ENCODE peak calls at places on chromosome 11, in five cellular contexts. A is uterus, C is tibial artery, H is pancreas, N is transverse colon. V is an unnamed sample.

GRCh38 chr11:65381721-65382035 is 768 bp downstream of the SLC25A45 start:
- DNase-seq in N (no peak), A (no peak), C (peak; percentile 52), H (no peak), V (no peak)

GRCh38 chr11:113147249-113147648 is 167.1 kb upstream of the TTC12 start:
- DNase-seq in C (no peak), A (no peak), N (no peak), H (no peak), V (no peak)

GRCh38 chr11:18313985-18314763 is 7.8 kb downstream of the HPS5 start:
- DNase-seq in N (no peak), H (peak; percentile 23), C (no peak), A (no peak), V (no peak)

GRCh38 chr11:116851631-116852030 is 14.2 kb upstream of the APOA1 start:
- DNase-seq in H (no peak), C (no peak), A (no peak), N (peak; percentile 34), V (no peak)

GRCh38 chr11:78284261-78284660 is 95.5 kb downstream of the USP35 start:
- DNase-seq in C (no peak), H (no peak), N (no peak), A (no peak), V (no peak)

GRCh38 chr11:70105755-70106571 is 27.8 kb downstream of the ANO1 start:
- DNase-seq in N (no peak), C (no peak), H (peak; percentile 63), A (peak; percentile 86), V (no peak)

GRCh38 chr11:3074912-3075589 is 17.8 kb upstream of the CARS1 start:
- DNase-seq in C (no peak), A (no peak), H (peak; percentile 95), N (peak; percentile 48), V (no peak)

GRCh38 chr11:926341-926916 is 759 bp downstream of the AP2A2 start:
- DNase-seq in N (peak; percentile 41), H (peak; percentile 53), A (peak; percentile 34), C (peak; percentile 58), V (no peak)

GRCh38 chr11:32893947-32894827 is 1.6 kb downstream of the QSER1 start:
- DNase-seq in C (no peak), A (peak; percentile 26), N (peak; percentile 41), H (no peak), V (peak; percentile 38)

GRCh38 chr11:57597971-57598830 is 716 bp downstream of the SERPING1 start:
- DNase-seq in A (peak; percentile 91), N (peak; percentile 62), C (peak; percentile 82), H (peak; percentile 61), V (peak; percentile 69)

GRCh38 chr11:29022676-29023075 is 914.5 kb downstream of the METTL15 start:
- DNase-seq in C (no peak), A (no peak), N (no peak), H (no peak), V (no peak)

GRCh38 chr11:102580185-102580951 is 44.8 kb downstream of the MMP20 start:
- DNase-seq in C (no peak), N (no peak), A (no peak), H (no peak), V (no peak)

GRCh38 chr11:110463153-110463552 is 33.4 kb downstream of the FDX1 start:
- DNase-seq in H (no peak), N (peak; percentile 46), A (peak; percentile 31), C (peak; percentile 48), V (peak; percentile 81)

GRCh38 chr11:1177020-1177770 is 19.4 kb downstream of the MUC5AC start:
- DNase-seq in A (no peak), C (no peak), H (peak; percentile 15), N (no peak), V (no peak)

GRCh38 chr11:121145826-121146225 is 44.8 kb downstream of the TECTA start:
- DNase-seq in A (no peak), N (no peak), H (no peak), C (no peak), V (no peak)

GRCh38 chr11:128161994-128162393 is 425.4 kb downstream of the ETS1 start:
- DNase-seq in H (no peak), A (no peak), N (no peak), C (no peak), V (no peak)

GRCh38 chr11:35855685-35856084 is 88.2 kb upstream of the LDLRAD3 start:
- DNase-seq in C (no peak), H (no peak), N (no peak), A (no peak), V (peak; percentile 17)

GRCh38 chr11:74384641-74385040 is 13.6 kb downstream of the PGM2L1 start:
- DNase-seq in C (no peak), N (no peak), A (no peak), H (no peak), V (no peak)

GRCh38 chr11:85946221-85946620 is 91.0 kb downstream of the CCDC83 start:
- DNase-seq in N (no peak), A (no peak), C (no peak), H (no peak), V (no peak)

GRCh38 chr11:8031248-8032115 is 44.3 kb downstream of the EIF3F start:
- DNase-seq in A (no peak), N (no peak), H (no peak), C (no peak), V (no peak)

GRCh38 chr11:798093-798713 is at the start of gene SLC25A22:
- DNase-seq in H (peak; percentile 87), A (peak; percentile 58), C (no peak), N (peak; percentile 83), V (peak; percentile 85)

GRCh38 chr11:77611921-77612320 is 22.2 kb downstream of the AQP11 start:
- DNase-seq in A (no peak), N (no peak), C (no peak), H (no peak), V (no peak)

GRCh38 chr11:119206512-119207299 is 567 bp downstream of the CBL start:
- DNase-seq in C (peak; percentile 35), A (peak; percentile 59), N (peak; percentile 55), H (peak; percentile 74), V (peak; percentile 66)

DNA sequence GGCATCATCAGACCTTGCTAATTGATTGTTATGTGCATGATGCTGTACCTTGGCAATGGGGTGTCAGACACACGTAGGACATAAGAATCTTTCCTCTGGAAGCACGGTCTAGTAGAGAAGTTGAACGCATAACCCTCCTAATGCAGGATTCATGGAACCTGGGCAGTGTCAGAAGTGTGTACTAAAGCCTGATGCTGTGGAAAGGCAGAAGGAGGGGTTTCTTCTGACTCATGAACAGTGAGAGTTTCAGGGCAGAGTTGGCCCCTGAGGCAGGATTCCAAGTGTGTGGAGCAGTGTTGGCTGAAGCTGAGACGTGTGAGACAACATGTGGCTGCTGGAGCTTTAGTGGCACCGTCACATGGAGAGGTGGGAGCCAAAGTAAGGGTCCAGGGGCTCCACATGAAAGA is 3.5 kb downstream of the PANX1 start:
- DNase-seq in H (no peak), N (peak; percentile 20), C (peak; percentile 29), A (peak; percentile 34), V (no peak)
- H3K4me1 ChIP-seq in H (peaks cover 4% of the 10 kb centered on the region), N (peaks cover 48% of the 10 kb centered on the region), C (peaks cover 9% of the 10 kb centered on the region), A (peaks cover 8% of the 10 kb centered on the region), V (peaks cover 47% of the 10 kb centered on the region)

GRCh38 chr11:10579700-10580099 is 11.2 kb upstream of the LYVE1 start:
- DNase-seq in N (no peak), H (no peak), C (no peak), A (no peak), V (no peak)
- H3K4me1 ChIP-seq in N (peaks cover 29% of the 10 kb centered on the region), H (no peaks in the 10 kb centered on the region), C (no peaks in the 10 kb centered on the region), A (peaks cover 5% of the 10 kb centered on the region), V (peaks cover 13% of the 10 kb centered on the region)

GRCh38 chr11:43918662-43919061 is 23.8 kb upstream of the C11orf96 start:
- DNase-seq in N (no peak), H (no peak), A (no peak), C (no peak), V (no peak)

GRCh38 chr11:43916621-43917020 is 25.8 kb upstream of the C11orf96 start:
- DNase-seq in C (no peak), N (no peak), H (no peak), A (no peak), V (no peak)

GRCh38 chr11:43920598-43921419 is 21.6 kb upstream of the C11orf96 start:
- DNase-seq in C (peak; percentile 84), H (no peak), A (peak; percentile 93), N (peak; percentile 46), V (peak; percentile 64)

GRCh38 chr11:43919852-43920597 is 22.4 kb upstream of the C11orf96 start:
- DNase-seq in C (no peak), A (peak; percentile 51), H (no peak), N (no peak), V (no peak)

GRCh38 chr11:43917851-43918250 is 24.6 kb upstream of the C11orf96 start:
- DNase-seq in C (no peak), N (no peak), H (no peak), A (no peak), V (no peak)
- H3K4me1 ChIP-seq in C (no peaks in the 10 kb centered on the region), N (peaks cover 46% of the 10 kb centered on the region), H (no peaks in the 10 kb centered on the region), A (peaks cover 30% of the 10 kb centered on the region), V (peaks cover 13% of the 10 kb centered on the region)

GRCh38 chr11:44601471-44602370 is 36.3 kb downstream of the CD82 start:
- DNase-seq in N (peak; percentile 62), C (no peak), A (no peak), H (no peak), V (no peak)

GRCh38 chr11:44598831-44599230 is 33.4 kb downstream of the CD82 start:
- DNase-seq in A (no peak), C (no peak), H (no peak), N (no peak), V (no peak)

GRCh38 chr11:44600261-44600660 is 34.8 kb downstream of the CD82 start:
- DNase-seq in C (no peak), H (no peak), A (no peak), N (no peak), V (no peak)

GRCh38 chr11:44602810-44603410 is 37.4 kb downstream of the CD82 start:
- DNase-seq in H (no peak), A (no peak), N (no peak), C (no peak), V (no peak)

DNA sequence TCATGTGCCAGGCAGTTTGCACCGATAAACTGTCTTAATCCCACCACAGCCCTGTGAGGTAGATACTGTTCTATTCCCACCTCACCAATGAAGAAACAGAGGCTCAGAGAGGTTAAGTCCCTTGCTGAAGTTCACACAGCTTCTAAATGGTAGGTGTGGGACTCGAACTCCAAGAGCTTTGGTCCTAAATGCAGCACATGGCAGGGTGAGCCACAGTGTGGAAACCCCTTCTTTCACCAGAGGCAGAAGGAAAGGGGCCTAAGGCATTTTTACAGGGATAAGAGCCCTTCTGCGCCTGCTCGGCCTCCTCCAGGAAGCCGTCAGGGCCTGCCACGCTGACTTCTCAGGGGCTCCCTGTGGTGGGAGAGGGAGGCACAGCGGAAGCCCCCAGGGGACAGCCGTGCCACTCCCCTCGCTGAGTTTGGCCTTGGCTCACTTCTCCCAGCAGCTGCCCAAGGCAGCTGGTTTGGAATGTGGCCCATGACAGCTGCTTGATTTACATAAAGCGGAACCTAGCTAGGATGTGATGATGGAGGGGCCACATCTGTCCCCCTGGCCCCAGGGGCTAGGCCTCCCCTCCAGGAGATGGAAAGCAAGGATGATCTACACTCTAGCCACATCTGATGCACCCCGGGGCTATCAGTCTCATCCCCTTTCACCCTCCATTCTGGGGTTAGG is 35.4 kb downstream of the CD82 start:
- DNase-seq in H (no peak), A (no peak), N (no peak), C (no peak), V (no peak)
- H3K4me1 ChIP-seq in H (no peaks in the 10 kb centered on the region), A (no peaks in the 10 kb centered on the region), N (peaks cover 36% of the 10 kb centered on the region), C (peaks cover 7% of the 10 kb centered on the region), V (peaks cover 18% of the 10 kb centered on the region)